ENCODE peak calls at places on chromosome X, in six cellular contexts. I is NB4, J is A549, Y is endothelial cell of umbilical vein, O is K562, X is GM12878. Z is an unnamed sample.

GRCh38 chrX:123340691-123341090 is 156.6 kb downstream of the GRIA3 start:
- DNase-seq in I (no peak), Y (no peak), J (peak), X (no peak), O (no peak), Z (no peak)

GRCh38 chrX:153703036-153703370 is 15.3 kb downstream of the SLC6A8 start:
- DNase-seq in J (no peak), Y (no peak), I (no peak), X (no peak), O (no peak), Z (no peak)

GRCh38 chrX:115966920-115967319 is 203.6 kb upstream of the AGTR2 start:
- DNase-seq in X (no peak), I (no peak), Y (no peak), J (no peak), O (no peak), Z (no peak)

GRCh38 chrX:153583433-153583832 is 15.5 kb downstream of the CCNQ start:
- DNase-seq in J (no peak), Y (peak), O (no peak), X (no peak), I (no peak), Z (no peak)

GRCh38 chrX:4710618-4711433 is 997.4 kb upstream of the PRKX start:
- DNase-seq in X (peak), I (peak), J (peak), Y (no peak), O (peak), Z (peak)

GRCh38 chrX:1477229-1477628 is 24.5 kb upstream of the ASMTL start:
- DNase-seq in O (no peak), J (no peak), Y (no peak), X (no peak), I (no peak), Z (no peak)

GRCh38 chrX:9355739-9356138 is 109.1 kb upstream of the TBL1X start:
- DNase-seq in O (peak), Y (no peak), J (no peak), X (no peak), I (peak), Z (no peak)

GRCh38 chrX:120690344-120690743 is 60.5 kb upstream of the C1GALT1C1 start:
- DNase-seq in I (no peak), O (no peak), X (no peak), J (no peak), Y (no peak), Z (no peak)

GRCh38 chrX:115289465-115289864 is at the start of gene LUZP4:
- DNase-seq in X (no peak), J (no peak), O (peak), I (no peak), Y (no peak), Z (no peak)

GRCh38 chrX:16444353-16444752 is 205.6 kb upstream of the S100G start:
- DNase-seq in X (no peak), Y (no peak), O (no peak), I (no peak), J (no peak), Z (no peak)

GRCh38 chrX:9231491-9231890 is 197.6 kb upstream of the FAM9B start:
- DNase-seq in Y (no peak), I (no peak), O (no peak), J (peak), X (no peak), Z (no peak)

GRCh38 chrX:6313356-6313755 is 84.7 kb upstream of the NLGN4X start:
- DNase-seq in X (no peak), Y (no peak), O (no peak), I (no peak), J (no peak), Z (no peak)

GRCh38 chrX:121010218-121010617 is 24.7 kb upstream of the CT47A1 start:
- DNase-seq in I (no peak), J (no peak), X (no peak), O (peak), Y (no peak), Z (peak)

GRCh38 chrX:21912220-21912619 is 28.3 kb upstream of the SMS start:
- DNase-seq in Y (no peak), I (no peak), X (no peak), O (no peak), J (no peak), Z (no peak)

GRCh38 chrX:41085883-41086626 is 810 bp downstream of the USP9X start:
- DNase-seq in O (no peak), J (peak), Y (peak), I (peak), X (no peak), Z (peak)

GRCh38 chrX:8988456-8988855 is 45.5 kb downstream of the FAM9B start:
- DNase-seq in X (no peak), Y (no peak), O (no peak), J (peak), I (peak), Z (peak)

GRCh38 chrX:41457618-41458192 is 10.6 kb downstream of the NYX start:
- DNase-seq in I (peak), O (peak), X (no peak), Y (no peak), J (no peak), Z (no peak)

GRCh38 chrX:116317409-116317808 is 119.0 kb upstream of the SLC6A14 start:
- DNase-seq in O (no peak), Y (no peak), X (no peak), J (no peak), I (no peak), Z (no peak)

GRCh38 chrX:63754860-63755579 is 30.0 kb downstream of the ARHGEF9 start:
- DNase-seq in I (peak), O (peak), J (peak), Y (peak), X (peak), Z (peak)

GRCh38 chrX:2875798-2876399 is 47.2 kb downstream of the GYG2 start:
- DNase-seq in Y (no peak), O (no peak), X (no peak), J (peak), I (peak), Z (peak)
- TF ChIP-seq MYC in Y (no peak), O (no peak), X (no peak), J (no peak), I (no peak), Z (no peak)

DNA sequence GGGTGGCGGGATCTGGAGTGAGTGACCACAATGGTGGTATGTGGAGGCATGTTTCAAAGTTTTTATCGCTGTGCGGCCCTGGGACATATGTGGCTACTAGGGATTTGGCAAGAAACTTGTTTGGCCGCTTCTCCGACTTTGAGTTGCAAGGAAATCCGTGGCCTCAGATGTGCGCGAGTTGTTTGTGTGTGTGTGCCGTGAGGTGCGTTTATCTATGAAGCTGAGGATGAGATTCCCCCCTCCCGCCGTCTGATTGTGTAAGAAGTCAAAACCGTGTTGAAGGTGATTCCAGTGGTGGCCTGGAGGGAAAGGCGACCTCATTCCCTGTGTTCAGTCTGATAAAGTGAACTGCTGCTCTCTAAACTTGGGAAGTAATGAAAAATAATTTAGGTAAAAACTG is 1.5 kb downstream of the JADE3 start:
- DNase-seq in I (peak), Y (peak), O (peak), X (no peak), J (peak), Z (peak)
- TF ChIP-seq MYC in I (no peak), Y (no peak), O (no peak), X (no peak), J (no peak), Z (no peak)

DNA sequence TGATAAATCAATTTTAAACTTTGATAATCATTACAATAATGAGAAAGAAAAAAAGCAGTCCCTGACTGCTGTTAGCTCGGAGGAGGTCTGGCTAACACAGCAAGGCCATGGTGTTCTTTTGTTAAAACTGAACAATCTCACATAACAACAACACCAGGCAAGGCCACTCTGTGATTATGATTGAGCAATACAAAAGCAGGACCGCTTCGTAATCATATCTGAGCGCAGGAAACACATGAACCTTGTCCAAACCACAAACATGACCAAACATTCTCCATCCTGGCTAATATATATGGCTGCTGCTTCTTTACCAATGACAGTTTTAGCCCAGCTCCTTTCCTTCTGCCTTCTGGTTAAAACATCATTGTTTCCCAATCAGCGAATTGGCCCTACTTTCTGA is 76.8 kb upstream of the DDX53 start:
- DNase-seq in Y (no peak), J (no peak), O (no peak), I (peak), X (no peak), Z (no peak)
- TF ChIP-seq MYC in Y (no peak), J (no peak), O (no peak), I (no peak), X (no peak), Z (no peak)

GRCh38 chrX:72131317-72132294 is at the start of gene RTL5:
- DNase-seq in X (no peak), J (peak), I (peak), Y (peak), O (peak), Z (peak)
- TF ChIP-seq MYC in X (no peak), J (no peak), I (no peak), Y (no peak), O (no peak), Z (no peak)

DNA sequence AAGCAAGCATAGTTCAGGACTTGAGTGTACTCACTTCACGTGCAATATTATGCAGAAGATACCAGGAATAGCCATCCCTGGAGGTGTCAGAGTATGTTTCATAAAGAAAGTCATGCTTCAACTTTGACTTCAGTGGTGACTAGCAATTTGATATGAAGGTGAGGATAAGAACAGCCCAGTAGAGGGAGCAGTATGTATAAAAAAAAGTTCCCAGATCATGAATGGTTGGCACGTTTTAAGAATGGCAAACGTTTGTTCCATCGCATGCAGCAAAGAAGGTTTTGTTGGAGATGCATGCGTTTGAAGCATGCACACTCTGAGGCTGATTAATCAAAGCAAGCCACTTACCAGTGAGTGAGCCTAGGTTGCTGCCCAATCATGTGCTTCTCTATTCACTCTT is 33.5 kb upstream of the SLITRK4 start:
- DNase-seq in X (no peak), Y (no peak), I (peak), O (no peak), J (no peak), Z (no peak)
- TF ChIP-seq MYC in X (no peak), Y (no peak), I (no peak), O (no peak), J (no peak), Z (no peak)

GRCh38 chrX:118779581-118779980 is 44.0 kb upstream of the ZCCHC12 start:
- DNase-seq in X (no peak), J (no peak), I (no peak), Y (no peak), O (no peak), Z (no peak)
- TF ChIP-seq MYC in X (no peak), J (no peak), I (no peak), Y (no peak), O (no peak), Z (no peak)

GRCh38 chrX:39397561-39398200 is 596.4 kb downstream of the MID1IP1 start:
- DNase-seq in X (no peak), J (no peak), I (no peak), O (no peak), Y (no peak), Z (no peak)

GRCh38 chrX:39398215-39398972 is 597.1 kb downstream of the MID1IP1 start:
- DNase-seq in X (no peak), I (no peak), O (no peak), Y (no peak), J (no peak), Z (no peak)

GRCh38 chrX:39399387-39399786 is 598.1 kb downstream of the MID1IP1 start:
- DNase-seq in X (no peak), I (no peak), O (no peak), J (no peak), Y (peak), Z (no peak)

GRCh38 chrX:39398973-39399268 is 597.7 kb downstream of the MID1IP1 start:
- DNase-seq in X (no peak), J (no peak), I (no peak), Y (peak), O (no peak), Z (no peak)

DNA sequence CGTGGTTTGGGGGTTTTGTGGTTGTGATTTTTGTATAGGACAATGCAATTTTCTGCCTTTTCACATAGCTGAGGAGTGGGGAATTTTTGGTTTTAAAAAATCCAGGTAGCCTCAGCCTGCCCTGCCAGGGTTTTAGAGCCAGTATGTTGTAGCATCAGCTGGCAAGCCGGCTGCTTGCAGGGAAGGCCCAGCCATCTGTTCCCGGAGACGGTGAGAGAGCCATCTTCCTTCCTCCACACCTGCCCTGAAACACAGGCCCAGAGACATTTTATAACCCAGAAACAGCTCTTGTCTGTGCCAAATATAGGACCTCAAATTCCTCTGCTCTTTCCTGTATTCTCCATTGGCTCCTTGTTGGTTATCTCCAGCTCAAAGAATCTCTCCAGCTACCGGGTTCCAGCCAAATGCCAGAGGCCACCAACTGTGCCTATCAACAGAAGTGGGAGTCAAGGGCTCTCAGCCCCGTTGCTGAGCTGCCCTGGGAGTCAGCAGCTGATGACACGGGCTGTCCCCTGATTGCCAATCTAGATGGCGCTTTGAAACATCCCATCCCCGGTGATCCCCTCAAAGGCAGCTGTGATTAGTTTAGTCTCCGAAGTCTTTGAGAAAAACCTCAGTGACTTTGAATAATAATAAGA is 595.2 kb downstream of the MID1IP1 start:
- DNase-seq in J (no peak), X (no peak), Y (no peak), I (no peak), O (no peak), Z (no peak)
- TF ChIP-seq MYC in J (no peak), X (no peak), Y (no peak), I (no peak), O (no peak), Z (no peak)

Z was measured in HepG2.